ENCODE peak calls at places on chromosomes 5 and 9, in six cellular contexts. M is Daoy, Y is mesothelial cell of epicardium, F is GM20000, H is NCI-H1436, B is GM04504. U is an unnamed sample.

GRCh38 chr9:33458444-33458843 is 11.1 kb upstream of the AQP3 start:
- DNase-seq in M (peak; percentile 79), H (no peak), F (peak; percentile 67), Y (no peak), B (no peak), U (peak; percentile 60)

GRCh38 chr9:71403106-71403505 is 281.7 kb upstream of the TRPM3 start:
- DNase-seq in M (no peak), Y (no peak), H (no peak), B (no peak), F (no peak), U (no peak)

GRCh38 chr5:123598028-123598689 is 86.2 kb downstream of the CSNK1G3 start:
- DNase-seq in F (no peak), B (no peak), Y (no peak), H (no peak), M (no peak), U (no peak)

GRCh38 chr5:149358818-149359217 is 972 bp downstream of the PCYOX1L start:
- DNase-seq in H (no peak), M (no peak), Y (no peak), B (no peak), F (no peak), U (peak; percentile 21)

GRCh38 chr5:141149812-141150211 is at the start of gene PCDHB6:
- DNase-seq in H (no peak), B (no peak), M (peak; percentile 63), Y (no peak), F (no peak), U (peak; percentile 66)

GRCh38 chr5:143543358-143544255 is 140.1 kb upstream of the NR3C1 start:
- DNase-seq in B (no peak), F (no peak), Y (no peak), M (peak; percentile 25), H (no peak), U (no peak)

GRCh38 chr9:134989206-134990065 is 71.7 kb upstream of the FCN1 start:
- DNase-seq in M (no peak), B (no peak), F (no peak), H (no peak), Y (no peak), U (no peak)

GRCh38 chr9:127500399-127500798 is 49.1 kb downstream of the LRSAM1 start:
- DNase-seq in F (no peak), M (no peak), B (no peak), Y (no peak), H (no peak), U (no peak)

GRCh38 chr5:14364096-14364495 is 217.5 kb upstream of the OTULINL start:
- DNase-seq in M (no peak), B (no peak), H (no peak), F (no peak), Y (no peak), U (no peak)

GRCh38 chr5:120017523-120017922 is 388.2 kb downstream of the FAM170A start:
- DNase-seq in Y (no peak), M (no peak), F (no peak), B (peak; percentile 9), H (no peak), U (no peak)

GRCh38 chr9:76707510-76707909 is 56.7 kb upstream of the PCA3 start:
- DNase-seq in B (no peak), H (no peak), F (peak; percentile 59), M (no peak), Y (no peak), U (no peak)

GRCh38 chr9:119164716-119165115 is 204.5 kb downstream of the BRINP1 start:
- DNase-seq in F (no peak), B (no peak), Y (no peak), M (no peak), H (no peak), U (no peak)

GRCh38 chr5:135718151-135718550 is 116.3 kb upstream of the SLC25A48 start:
- DNase-seq in F (no peak), Y (no peak), B (no peak), M (peak; percentile 74), H (no peak), U (no peak)

GRCh38 chr5:75640395-75640794 is 29.1 kb downstream of the ANKDD1B start:
- DNase-seq in M (peak; percentile 67), B (peak; percentile 84), Y (no peak), F (no peak), H (no peak), U (no peak)

GRCh38 chr5:132876020-132876759 is 2.7 kb downstream of the LEAP2 start:
- DNase-seq in M (no peak), F (no peak), B (no peak), Y (no peak), H (no peak), U (no peak)

GRCh38 chr9:116549061-116549664 is 137.9 kb upstream of the TRIM32 start:
- DNase-seq in H (no peak), Y (no peak), B (peak; percentile 95), M (peak; percentile 98), F (no peak), U (no peak)

GRCh38 chr9:38338359-38339014 is 54.0 kb upstream of the ALDH1B1 start:
- DNase-seq in B (no peak), M (no peak), F (no peak), Y (no peak), H (no peak), U (peak; percentile 29)

GRCh38 chr5:151463137-151464029 is 16.0 kb downstream of the SLC36A1 start:
- DNase-seq in M (no peak), F (no peak), Y (no peak), H (no peak), B (no peak), U (peak; percentile 90)

GRCh38 chr5:19880859-19881436 is 107.1 kb downstream of the CDH18 start:
- DNase-seq in B (no peak), F (no peak), H (no peak), M (no peak), Y (no peak), U (peak; percentile 53)

GRCh38 chr9:38680827-38681226 is 39.1 kb downstream of the FAM240B start:
- DNase-seq in M (no peak), Y (no peak), F (no peak), B (no peak), H (no peak), U (no peak)

GRCh38 chr5:175840050-175840841 is 31.1 kb upstream of the CPLX2 start:
- DNase-seq in F (peak; percentile 31), Y (no peak), B (no peak), H (no peak), M (no peak), U (no peak)

GRCh38 chr5:98460536-98460935 is 312.9 kb upstream of the RGMB start:
- DNase-seq in F (no peak), B (no peak), H (no peak), M (no peak), Y (no peak), U (no peak)

GRCh38 chr9:133968428-133968827 is 23.7 kb downstream of the VAV2 start:
- DNase-seq in F (peak; percentile 29), M (no peak), H (no peak), B (no peak), Y (no peak), U (no peak)

GRCh38 chr9:35798658-35799366 is 7.4 kb downstream of the NPR2 start:
- DNase-seq in F (no peak), M (peak; percentile 92), Y (no peak), B (no peak), H (no peak), U (peak; percentile 58)